ENCODE peak calls at places on chromosomes 1 and 21, in five cellular contexts. N, V, A, T and C are unnamed samples.

GRCh38 chr21:33760641-33761103 is 118.4 kb downstream of the ITSN1 start:
- DNase-seq in N (no peak), V (peak; percentile 94), A (no peak), T (no peak), C (no peak)

GRCh38 chr1:68120136-68120791 is 69.8 kb upstream of the DIRAS3 start:
- DNase-seq in N (no peak), V (peak; percentile 84), A (no peak), T (peak; percentile 57), C (no peak)

GRCh38 chr1:175960169-175960568 is 216.8 kb upstream of the TNR start:
- DNase-seq in N (no peak), V (no peak), A (no peak), T (no peak), C (no peak)

GRCh38 chr1:113253187-113253966 is 136.9 kb upstream of the MAGI3 start:
- DNase-seq in N (no peak), V (no peak), A (no peak), T (no peak), C (no peak)

GRCh38 chr21:17915976-17916375 is 96.8 kb upstream of the C21orf91 start:
- DNase-seq in N (no peak), V (no peak), A (no peak), T (no peak), C (no peak)

GRCh38 chr1:55131801-55132200 is 83.4 kb downstream of the USP24 start:
- DNase-seq in N (no peak), V (peak; percentile 21), A (no peak), T (no peak), C (no peak)

GRCh38 chr21:26874347-26874746 is 29.1 kb upstream of the ADAMTS1 start:
- DNase-seq in N (no peak), V (no peak), A (no peak), T (no peak), C (no peak)

GRCh38 chr1:32494196-32494595 is 29.3 kb downstream of the ZBTB8B start:
- DNase-seq in N (no peak), V (no peak), A (no peak), T (no peak), C (no peak)

GRCh38 chr1:15820478-15820877 is 13.0 kb upstream of the UQCRHL start:
- DNase-seq in N (no peak), V (peak; percentile 74), A (no peak), T (no peak), C (no peak)

GRCh38 chr1:91712981-91713841 is 172.7 kb downstream of the TGFBR3 start:
- DNase-seq in N (no peak), V (peak; percentile 67), A (no peak), T (peak; percentile 50), C (no peak)

GRCh38 chr1:155064109-155064812 is 721 bp downstream of the EFNA4 start:
- DNase-seq in N (no peak), V (no peak), A (no peak), T (peak; percentile 72), C (no peak)

GRCh38 chr21:44574457-44575306 is 1.2 kb downstream of the KRTAP10-4 start:
- DNase-seq in N (no peak), V (no peak), A (peak; percentile 86), T (no peak), C (no peak)

GRCh38 chr1:56496158-56496557 is 83.2 kb downstream of the PLPP3 start:
- DNase-seq in N (no peak), V (no peak), A (no peak), T (no peak), C (no peak)

GRCh38 chr1:167797005-167797404 is 75.2 kb downstream of the MPZL1 start:
- DNase-seq in N (no peak), V (peak; percentile 100), A (no peak), T (no peak), C (no peak)

GRCh38 chr1:210233216-210233494 is 559 bp downstream of the SERTAD4 start:
- DNase-seq in N (no peak), V (no peak), A (no peak), T (peak; percentile 50), C (no peak)

GRCh38 chr1:42966688-42967609 is 8.3 kb upstream of the SLC2A1 start:
- DNase-seq in N (no peak), V (peak; percentile 93), A (no peak), T (no peak), C (no peak)

GRCh38 chr21:45478115-45478801 is 64.0 kb downstream of the SLC19A1 start:
- DNase-seq in N (peak; percentile 69), V (peak; percentile 56), A (peak; percentile 74), T (peak; percentile 89), C (peak; percentile 50)

GRCh38 chr1:246748867-246749266 is 24.7 kb downstream of the SCCPDH start:
- DNase-seq in N (no peak), V (no peak), A (no peak), T (no peak), C (no peak)

GRCh38 chr1:1614204-1614953 is 921 bp upstream of the MIB2 start:
- DNase-seq in N (no peak), V (peak; percentile 75), A (no peak), T (no peak), C (peak; percentile 35)

GRCh38 chr21:44914176-44914874 is 6.4 kb downstream of the ITGB2 start:
- DNase-seq in N (no peak), V (no peak), A (no peak), T (peak; percentile 69), C (peak; percentile 25)

GRCh38 chr1:241924080-241924808 is 33.3 kb upstream of the BECN2 start:
- DNase-seq in N (no peak), V (no peak), A (no peak), T (no peak), C (no peak)

GRCh38 chr1:231053493-231054162 is 13.6 kb upstream of the FAM89A start:
- DNase-seq in N (no peak), V (peak; percentile 37), A (peak; percentile 88), T (no peak), C (no peak)

GRCh38 chr1:15399710-15400109 is 10.0 kb upstream of the EFHD2 start:
- DNase-seq in N (no peak), V (no peak), A (no peak), T (no peak), C (no peak)

GRCh38 chr1:9275567-9276034 is 17.1 kb upstream of the SPSB1 start:
- DNase-seq in N (peak; percentile 57), V (peak; percentile 85), A (no peak), T (peak; percentile 76), C (peak; percentile 41)

GRCh38 chr1:157163273-157164127 is 25.3 kb upstream of the ETV3 start:
- DNase-seq in N (peak; percentile 70), V (peak; percentile 38), A (peak; percentile 69), T (peak; percentile 79), C (peak; percentile 25)

GRCh38 chr1:19250629-19251304 is 557 bp downstream of the EMC1 start:
- DNase-seq in N (no peak), V (no peak), A (no peak), T (no peak), C (no peak)

GRCh38 chr1:200888349-200888838 is 6.3 kb upstream of the INAVA start:
- DNase-seq in N (no peak), V (no peak), A (no peak), T (peak; percentile 80), C (peak; percentile 43)

GRCh38 chr1:30012455-30013440 is 710.6 kb downstream of the MATN1 start:
- DNase-seq in N (no peak), V (no peak), A (no peak), T (no peak), C (no peak)

GRCh38 chr1:68808351-68808750 is 311.5 kb upstream of the DEPDC1 start:
- DNase-seq in N (no peak), V (no peak), A (no peak), T (no peak), C (no peak)

GRCh38 chr1:62038594-62039284 is 155.9 kb upstream of the L1TD1 start:
- DNase-seq in N (no peak), V (no peak), A (no peak), T (no peak), C (no peak)

GRCh38 chr1:211591980-211592493 is 13.1 kb upstream of the SLC30A1 start:
- DNase-seq in N (no peak), V (peak; percentile 80), A (no peak), T (no peak), C (no peak)

GRCh38 chr1:91784616-91785015 is 101.3 kb downstream of the TGFBR3 start:
- DNase-seq in N (no peak), V (no peak), A (no peak), T (no peak), C (no peak)